ENCODE peak calls at places on chromosomes 6 and 20, in ten cellular contexts. T is body of pancreas, I is cardiac fibroblast, Y is GM20000, S is endothelial cell, E is MM.1S, V is RWPE1, B is GM23338, R is fibroblast of lung, P is PC-3. C is an unnamed sample.

GRCh38 chr20:49724637-49725606 is 11.2 kb upstream of the B4GALT5 start:
- DNase-seq in T (peak; percentile 35), Y (no peak), R (peak; percentile 69), P (peak; percentile 38), I (peak; percentile 48), B (no peak), V (no peak), S (no peak), E (no peak), C (no peak)

GRCh38 chr6:38701551-38701950 is 1.4 kb downstream of the GLO1 start:
- DNase-seq in E (no peak), T (no peak), V (peak; percentile 44), Y (no peak), B (no peak), S (no peak), P (no peak), R (no peak), I (no peak), C (no peak)

GRCh38 chr6:105740946-105741605 is 338.2 kb upstream of the PREP start:
- DNase-seq in T (no peak), I (peak; percentile 6), R (no peak), E (no peak), Y (no peak), S (no peak), P (no peak), V (no peak), B (no peak), C (no peak)

GRCh38 chr20:46688151-46689081 is 828 bp downstream of the TP53RK start:
- DNase-seq in B (no peak), Y (no peak), E (no peak), V (peak; percentile 62), R (peak; percentile 42), P (peak; percentile 34), T (no peak), S (no peak), I (peak; percentile 63), C (no peak)

GRCh38 chr6:137043710-137044365 is 927 bp downstream of the IL20RA start:
- DNase-seq in Y (peak; percentile 53), E (peak; percentile 39), T (no peak), R (peak; percentile 48), V (peak; percentile 38), S (peak; percentile 27), I (peak; percentile 50), B (peak; percentile 66), P (peak; percentile 55), C (peak; percentile 43)

GRCh38 chr20:57432874-57433491 is 41.8 kb downstream of the RBM38 start:
- DNase-seq in V (peak; percentile 83), S (no peak), P (peak; percentile 56), R (peak; percentile 12), E (peak; percentile 92), T (no peak), B (no peak), I (no peak), Y (peak; percentile 92), C (peak; percentile 90)

GRCh38 chr20:13428684-13429083 is 207.6 kb downstream of the ISM1 start:
- DNase-seq in P (no peak), R (no peak), T (no peak), V (no peak), Y (no peak), B (no peak), I (no peak), E (no peak), S (no peak), C (no peak)

GRCh38 chr6:91298543-91299145 is 711.8 kb upstream of the MAP3K7 start:
- DNase-seq in R (peak; percentile 53), T (no peak), I (no peak), V (no peak), P (no peak), E (no peak), B (peak; percentile 94), S (no peak), Y (no peak), C (no peak)

GRCh38 chr6:75528423-75528822 is 34.8 kb upstream of the FILIP1 start:
- DNase-seq in Y (no peak), T (no peak), B (peak; percentile 11), R (peak; percentile 5), V (no peak), I (no peak), S (no peak), P (no peak), E (no peak), C (no peak)

GRCh38 chr6:168462454-168462853 is 21.5 kb downstream of the SMOC2 start:
- DNase-seq in R (no peak), Y (no peak), P (no peak), I (no peak), E (no peak), B (no peak), V (no peak), T (no peak), S (no peak), C (no peak)

GRCh38 chr6:90080876-90081464 is 186.7 kb downstream of the GJA10 start:
- DNase-seq in S (no peak), R (no peak), P (no peak), B (no peak), I (no peak), V (no peak), Y (peak; percentile 36), T (no peak), E (no peak), C (peak; percentile 22)

GRCh38 chr6:14107000-14107399 is 10.6 kb upstream of the CD83 start:
- DNase-seq in T (no peak), R (no peak), S (no peak), Y (no peak), B (no peak), I (no peak), P (no peak), V (no peak), E (no peak), C (no peak)

GRCh38 chr20:420721-421574 is 12.8 kb downstream of the RBCK1 start:
- DNase-seq in P (no peak), V (peak; percentile 78), T (no peak), R (no peak), Y (no peak), B (peak; percentile 66), S (peak; percentile 36), I (no peak), E (no peak), C (peak; percentile 35)

DNA sequence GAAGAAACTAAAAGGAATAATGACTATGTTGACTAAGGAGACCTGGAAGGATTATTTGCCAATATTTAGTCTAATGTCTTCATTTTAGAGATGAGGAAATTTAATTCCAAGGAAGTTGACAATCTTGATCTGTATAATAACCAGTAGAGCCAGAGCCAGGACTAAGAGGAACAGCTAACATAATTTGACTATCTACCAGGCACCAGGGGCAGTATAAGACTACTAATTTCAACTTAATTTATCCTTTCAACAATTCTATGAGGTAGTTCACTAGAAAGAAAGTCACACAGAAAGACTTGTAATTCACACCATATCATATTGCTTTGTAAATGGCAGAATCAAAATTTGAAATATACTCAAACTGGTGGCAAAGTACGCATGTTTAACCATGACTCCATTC is 273.0 kb upstream of the STXBP5 start:
- DNase-seq in S (no peak), R (no peak), T (no peak), E (no peak), I (peak; percentile 21), Y (no peak), B (no peak), P (no peak), V (no peak), C (no peak)
- TF ChIP-seq CTCF in S (no peak), R (no peak), T (peak; percentile 31), E (no peak), I (no peak), Y (no peak), B (no peak), P (peak; percentile 19), V (no peak), C (no peak)

DNA sequence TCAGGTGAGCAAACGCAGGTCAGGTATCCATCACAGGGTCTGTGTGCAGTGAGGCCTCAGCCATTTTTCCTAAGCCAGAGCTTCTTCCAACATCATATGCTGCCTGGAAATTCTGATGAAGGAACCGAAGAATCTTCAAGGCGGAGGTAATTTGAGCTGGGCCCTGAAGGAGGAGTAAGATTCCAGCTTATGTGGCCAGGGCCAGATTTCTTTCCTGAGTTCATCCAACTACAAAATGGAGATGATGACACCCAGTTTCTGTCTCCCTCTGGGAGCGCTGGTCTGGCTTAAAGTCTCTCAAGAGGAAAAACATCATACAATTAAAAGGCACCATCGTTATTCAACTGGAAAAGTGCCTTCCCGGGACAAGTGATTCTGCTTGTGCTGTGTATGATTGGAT is 6.9 kb upstream of the MANBAL start:
- DNase-seq in Y (no peak), T (no peak), P (peak; percentile 40), R (peak; percentile 60), V (peak; percentile 73), S (peak; percentile 18), B (peak; percentile 71), I (peak; percentile 80), E (no peak), C (no peak)
- TF ChIP-seq CTCF in Y (no peak), T (no peak), P (peak; percentile 61), R (peak; percentile 70), V (no peak), S (no peak), B (peak; percentile 63), I (peak; percentile 63), E (no peak), C (no peak)

GRCh38 chr6:81634155-81634880 is 118.2 kb downstream of the TENT5A start:
- DNase-seq in I (no peak), B (no peak), P (no peak), S (no peak), R (no peak), E (no peak), Y (no peak), T (no peak), V (no peak), C (no peak)

GRCh38 chr6:81625216-81625615 is 127.3 kb downstream of the TENT5A start:
- DNase-seq in P (no peak), T (no peak), E (no peak), I (no peak), R (no peak), Y (no peak), V (no peak), S (no peak), B (no peak), C (no peak)

DNA sequence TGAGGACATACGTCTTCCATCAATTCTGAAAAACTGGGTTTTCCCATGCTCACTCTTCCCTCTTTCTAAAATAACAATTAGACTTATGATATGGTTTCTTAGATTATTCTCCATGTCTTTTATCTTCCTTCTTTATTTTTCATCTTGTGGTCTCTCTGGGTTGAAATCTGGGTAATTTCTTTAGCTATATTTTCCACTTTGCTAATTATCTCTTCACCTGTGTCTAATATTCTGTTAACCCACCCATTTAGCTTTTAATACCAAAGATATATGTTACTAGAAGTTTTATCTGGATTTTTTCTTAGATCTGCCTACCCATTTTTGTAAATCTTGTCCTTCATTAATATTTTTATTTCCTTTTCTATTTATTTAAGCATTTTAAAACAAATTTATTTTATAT is 121.8 kb downstream of the TENT5A start:
- DNase-seq in P (no peak), T (no peak), V (no peak), S (no peak), I (no peak), R (no peak), B (no peak), Y (no peak), E (no peak), C (no peak)
- TF ChIP-seq CTCF in P (no peak), T (no peak), V (no peak), S (no peak), I (no peak), R (no peak), B (no peak), Y (no peak), E (no peak), C (no peak)

DNA sequence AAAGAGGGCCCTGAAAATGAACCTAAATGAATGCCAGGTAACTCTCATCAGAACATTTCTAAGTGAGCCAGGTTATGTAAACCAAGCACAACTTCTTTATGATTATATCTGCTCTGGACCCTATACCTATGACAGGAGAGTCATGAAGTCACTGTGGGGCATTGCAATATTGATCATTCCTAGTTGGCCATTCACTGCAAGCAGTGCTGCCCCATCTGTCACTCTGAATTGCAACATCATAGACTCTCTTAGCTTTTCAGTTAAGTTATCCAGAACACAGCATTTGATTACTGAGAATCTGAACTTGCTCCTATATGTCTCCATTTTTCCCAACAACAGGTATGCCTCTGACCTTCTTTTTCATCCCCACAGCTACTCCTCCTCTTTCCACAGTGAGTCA is 3.3 kb downstream of the COL21A1 start:
- DNase-seq in E (no peak), Y (no peak), P (no peak), R (no peak), B (no peak), I (no peak), S (no peak), V (no peak), T (no peak), C (no peak)
- TF ChIP-seq CTCF in E (no peak), Y (no peak), P (no peak), R (no peak), B (no peak), I (no peak), S (no peak), V (no peak), T (no peak), C (no peak)

C was measured in GM10248.